ENCODE peak calls at places on chromosomes 12 and 14, in eight cellular contexts. W, S, A, X, P, U, J and V are unnamed samples.

GRCh38 chr14:104977008-104977680 is 1.0 kb downstream of the AHNAK2 start:
- DNase-seq in W (no peak), S (no peak), A (no peak), X (no peak), P (no peak), U (peak), J (no peak), V (no peak)

GRCh38 chr12:2944401-2945047 is 14.7 kb upstream of the TEAD4 start:
- DNase-seq in W (peak), S (no peak), A (peak), X (peak), P (no peak), U (peak), J (peak), V (peak)

GRCh38 chr14:81234268-81234667 is 13.5 kb upstream of the GTF2A1 start:
- DNase-seq in W (no peak), S (no peak), A (no peak), X (no peak), P (no peak), U (peak), J (no peak), V (no peak)

GRCh38 chr12:71648537-71648936 is 15.1 kb downstream of the ZFC3H1 start:
- DNase-seq in W (no peak), S (no peak), A (no peak), X (no peak), P (no peak), U (no peak), J (no peak), V (no peak)

GRCh38 chr12:96438330-96438729 is 38.1 kb upstream of the CDK17 start:
- DNase-seq in W (no peak), S (no peak), A (no peak), X (no peak), P (no peak), U (no peak), J (no peak), V (no peak)

GRCh38 chr14:95200404-95200803 is 43.1 kb upstream of the DICER1 start:
- DNase-seq in W (no peak), S (no peak), A (no peak), X (no peak), P (no peak), U (no peak), J (no peak), V (no peak)

GRCh38 chr14:42855159-42855558 is 1248.5 kb downstream of the LRFN5 start:
- DNase-seq in W (peak), S (no peak), A (no peak), X (no peak), P (no peak), U (peak), J (no peak), V (no peak)

GRCh38 chr12:116102019-116102418 is 175.5 kb downstream of the MED13L start:
- DNase-seq in W (no peak), S (peak), A (no peak), X (no peak), P (no peak), U (no peak), J (no peak), V (no peak)

GRCh38 chr12:29110506-29111442 is 38.3 kb upstream of the FAR2 start:
- DNase-seq in W (no peak), S (no peak), A (no peak), X (no peak), P (no peak), U (no peak), J (no peak), V (no peak)

GRCh38 chr14:75422169-75422568 is 5.7 kb upstream of the JDP2 start:
- DNase-seq in W (no peak), S (peak), A (no peak), X (no peak), P (peak), U (peak), J (no peak), V (no peak)

GRCh38 chr12:27284751-27285150 is 40.7 kb downstream of the STK38L start:
- DNase-seq in W (peak), S (peak), A (no peak), X (no peak), P (peak), U (peak), J (no peak), V (no peak)

GRCh38 chr14:59310644-59311043 is 122.2 kb downstream of the DAAM1 start:
- DNase-seq in W (peak), S (no peak), A (no peak), X (no peak), P (no peak), U (peak), J (no peak), V (no peak)

GRCh38 chr12:109458086-109458485 is 19.0 kb downstream of the KCTD10 start:
- DNase-seq in W (no peak), S (peak), A (no peak), X (no peak), P (no peak), U (no peak), J (no peak), V (no peak)

GRCh38 chr12:79083181-79083580 is 218.6 kb downstream of the SYT1 start:
- DNase-seq in W (no peak), S (no peak), A (no peak), X (no peak), P (no peak), U (peak), J (no peak), V (no peak)

GRCh38 chr14:71720978-71721624 is 211.1 kb upstream of the RGS6 start:
- DNase-seq in W (peak), S (peak), A (no peak), X (peak), P (peak), U (peak), J (no peak), V (no peak)

GRCh38 chr12:26460361-26460760 is 265.0 kb downstream of the SSPN start:
- DNase-seq in W (no peak), S (no peak), A (no peak), X (no peak), P (no peak), U (no peak), J (no peak), V (no peak)